ENCODE peak calls at places on chromosomes 4 and X, in seven cellular contexts. U is HT1080, E is GM06990, H is choroid plexus epithelial cell, N is RPMI8226, R is NAMALWA, F is substantia nigra. B is an unnamed sample.

GRCh38 chr4:186192068-186192751 is 843 bp downstream of the CYP4V2 start:
- DNase-seq in U (peak), E (no peak), H (peak), N (peak), R (peak), F (peak), B (no peak)

GRCh38 chr4:92172203-92172602 is 131.6 kb upstream of the GRID2 start:
- DNase-seq in U (no peak), E (no peak), H (peak), N (no peak), R (peak), F (no peak), B (no peak)

GRCh38 chr4:182854466-182854865 is 62.7 kb downstream of the DCTD start:
- DNase-seq in U (no peak), E (no peak), H (no peak), N (no peak), R (no peak), F (no peak), B (no peak)

GRCh38 chr4:153367092-153367491 is 22.6 kb downstream of the MND1 start:
- DNase-seq in U (no peak), E (no peak), H (no peak), N (no peak), R (no peak), F (no peak), B (no peak)

GRCh38 chr4:37802068-37802666 is 24.3 kb upstream of the PGM2 start:
- DNase-seq in U (peak), E (no peak), H (peak), N (peak), R (no peak), F (peak), B (no peak)

GRCh38 chrX:154353172-154353843 is 21.1 kb downstream of the FLNA start:
- DNase-seq in U (no peak), E (no peak), H (no peak), N (no peak), R (no peak), F (no peak), B (no peak)

GRCh38 chr4:16079046-16079445 is 4.8 kb downstream of the PROM1 start:
- DNase-seq in U (no peak), E (no peak), H (no peak), N (no peak), R (no peak), F (no peak), B (no peak)

GRCh38 chr4:138894688-138895087 is 120.9 kb upstream of the NOCT start:
- DNase-seq in U (no peak), E (no peak), H (no peak), N (no peak), R (no peak), F (no peak), B (no peak)

GRCh38 chr4:26525751-26526150 is 35.5 kb upstream of the CCKAR start:
- DNase-seq in U (peak), E (no peak), H (no peak), N (no peak), R (no peak), F (no peak), B (no peak)

GRCh38 chrX:9492901-9493300 is 28.0 kb downstream of the TBL1X start:
- DNase-seq in U (no peak), E (no peak), H (no peak), N (no peak), R (no peak), F (no peak), B (no peak)

GRCh38 chrX:55919367-55920221 is 202.0 kb downstream of the RRAGB start:
- DNase-seq in U (no peak), E (peak), H (no peak), N (peak), R (peak), F (no peak), B (no peak)

GRCh38 chr4:17583944-17584343 is 6.9 kb downstream of the LAP3 start:
- DNase-seq in U (no peak), E (no peak), H (no peak), N (no peak), R (no peak), F (no peak), B (no peak)

GRCh38 chrX:17802756-17803155 is 58.3 kb downstream of the RAI2 start:
- DNase-seq in U (no peak), E (no peak), H (no peak), N (no peak), R (no peak), F (no peak), B (no peak)

GRCh38 chr4:56146956-56147355 is 198.2 kb downstream of the CEP135 start:
- DNase-seq in U (no peak), E (no peak), H (no peak), N (no peak), R (no peak), F (no peak), B (no peak)

GRCh38 chr4:6172093-6172926 is 28.0 kb downstream of the JAKMIP1 start:
- DNase-seq in U (no peak), E (no peak), H (no peak), N (no peak), R (no peak), F (no peak), B (peak)

GRCh38 chrX:75151828-75152592 is 4.1 kb downstream of the ABCB7 start:
- DNase-seq in U (no peak), E (no peak), H (peak), N (no peak), R (no peak), F (no peak), B (no peak)

GRCh38 chr4:89765966-89766365 is 71.0 kb downstream of the SNCA start:
- DNase-seq in U (peak), E (no peak), H (peak), N (no peak), R (no peak), F (no peak), B (no peak)

GRCh38 chr4:141220271-141220654 is 432 bp upstream of the ZNF330 start:
- DNase-seq in U (peak), E (no peak), H (peak), N (no peak), R (no peak), F (no peak), B (no peak)

GRCh38 chr4:105719214-105719613 is 10.6 kb downstream of the GSTCD start:
- DNase-seq in U (no peak), E (no peak), H (no peak), N (no peak), R (no peak), F (no peak), B (no peak)

GRCh38 chrX:41259516-41259915 is 74.4 kb upstream of the DDX3X start:
- DNase-seq in U (no peak), E (no peak), H (no peak), N (no peak), R (no peak), F (no peak), B (no peak)

GRCh38 chrX:96407501-96407900 is 277.1 kb upstream of the DIAPH2 start:
- DNase-seq in U (no peak), E (no peak), H (peak), N (no peak), R (no peak), F (no peak), B (no peak)

GRCh38 chr4:125519376-125520171 is 204.8 kb downstream of the FAT4 start:
- DNase-seq in U (no peak), E (no peak), H (no peak), N (no peak), R (no peak), F (no peak), B (no peak)

GRCh38 chr4:138681000-138681604 is 334.5 kb upstream of the NOCT start:
- DNase-seq in U (peak), E (no peak), H (peak), N (peak), R (peak), F (peak), B (peak)